ENCODE peak calls at places on chromosomes 13 and 19, in six cellular contexts. Y is Peyer's patch; N is CD8-positive, alpha-beta memory T cell; X is psoas muscle; P is cardiac muscle cell; I is breast epithelium. F is an unnamed sample. For H3K4me1, the result is how much of the 10 kb centered on the place peaks cover.

GRCh38 chr19:40674291-40674690 is 16.2 kb downstream of the NUMBL start:
- DNase-seq in Y (no peak), N (no peak), X (no peak), P (no peak), I (no peak), F (no peak)

GRCh38 chr13:102610296-102610895 is 13.6 kb downstream of the TPP2 start:
- DNase-seq in Y (no peak), N (no peak), X (no peak), P (no peak), I (no peak), F (no peak)

GRCh38 chr19:18951721-18952281 is 10.8 kb upstream of the HOMER3 start:
- DNase-seq in Y (no peak), N (no peak), X (no peak), P (no peak), I (no peak), F (no peak)

GRCh38 chr19:3593156-3593555 is 7.9 kb downstream of the GIPC3 start:
- DNase-seq in Y (no peak), N (no peak), X (no peak), P (no peak), I (no peak), F (no peak)

GRCh38 chr19:53906211-53907192 is 2.6 kb upstream of the CACNG7 start:
- DNase-seq in Y (peak), N (peak), X (peak), P (peak), I (no peak), F (no peak)

GRCh38 chr13:77719128-77719527 is 21.6 kb downstream of the SLAIN1 start:
- DNase-seq in Y (no peak), N (no peak), X (no peak), P (no peak), I (no peak), F (no peak)

GRCh38 chr13:101397742-101398141 is 18.6 kb downstream of the NALCN start:
- DNase-seq in Y (no peak), N (no peak), X (no peak), P (no peak), I (no peak), F (no peak)

GRCh38 chr19:21147540-21147939 is 5.7 kb downstream of the ZNF431 start:
- DNase-seq in Y (no peak), N (no peak), X (no peak), P (no peak), I (no peak), F (no peak)

GRCh38 chr19:56136362-56136761 is 4.7 kb upstream of the ZNF444 start:
- DNase-seq in Y (no peak), N (no peak), X (no peak), P (no peak), I (no peak), F (no peak)

GRCh38 chr19:21835810-21836444 is at the start of gene ZNF43:
- DNase-seq in Y (peak), N (peak), X (peak), P (peak), I (peak), F (peak)

GRCh38 chr19:14599548-14600147 is 16.8 kb downstream of the CLEC17A start:
- DNase-seq in Y (no peak), N (no peak), X (no peak), P (no peak), I (no peak), F (no peak)

GRCh38 chr19:40776364-40776763 is 1.0 kb downstream of the MIA start:
- DNase-seq in Y (no peak), N (no peak), X (no peak), P (no peak), I (no peak), F (no peak)

GRCh38 chr19:7657047-7657779 is 11.6 kb upstream of the RETN start:
- DNase-seq in Y (no peak), N (no peak), X (peak), P (no peak), I (no peak), F (no peak)

GRCh38 chr13:55361141-55361540 is 1779.6 kb upstream of the PRR20A start:
- DNase-seq in Y (no peak), N (no peak), X (no peak), P (peak), I (no peak), F (no peak)

DNA sequence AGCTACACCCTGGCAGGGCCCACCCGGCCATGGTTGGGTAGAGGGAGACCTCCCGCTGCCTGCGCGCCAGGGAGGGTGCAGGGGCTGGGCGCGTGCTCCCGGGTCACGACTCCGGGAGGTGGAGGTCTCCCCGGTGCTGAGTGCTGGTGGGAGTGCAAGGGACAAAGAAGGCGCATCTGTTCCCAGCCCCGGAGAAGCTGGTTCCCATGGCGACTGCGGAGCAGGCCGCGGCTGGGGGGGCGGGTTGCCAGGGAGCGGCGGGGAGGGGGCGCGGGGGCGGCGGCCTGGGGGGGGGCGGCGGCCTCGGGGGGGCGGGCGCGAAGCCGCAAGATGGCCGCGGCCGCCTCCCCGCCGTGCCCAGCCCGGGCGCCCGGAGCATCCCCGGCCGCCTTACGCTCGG is 1.2 kb downstream of the CBARP start:
- DNase-seq in Y (no peak), N (no peak), X (no peak), P (no peak), I (no peak), F (no peak)
- H3K4me1 ChIP-seq in Y (half or more), N (under half), X (under half), P (under half), I (under half), F (under half)

GRCh38 chr13:110402301-110403069 is 95.4 kb downstream of the COL4A2 start:
- DNase-seq in Y (no peak), N (no peak), X (no peak), P (no peak), I (peak), F (no peak)
- H3K4me1 ChIP-seq in Y (under half), N (under half), X (under half), P (under half), I (under half), F (under half)

GRCh38 chr19:10111405-10111811 is at the start of gene P2RY11:
- DNase-seq in Y (peak), N (peak), X (no peak), P (no peak), I (no peak), F (no peak)

GRCh38 chr19:10110972-10111317 is 548 bp upstream of the P2RY11 start:
- DNase-seq in Y (no peak), N (no peak), X (no peak), P (no peak), I (no peak), F (no peak)

GRCh38 chr19:10110076-10110971 is 1.2 kb upstream of the P2RY11 start:
- DNase-seq in Y (no peak), N (no peak), X (no peak), P (no peak), I (no peak), F (no peak)

GRCh38 chr19:10107817-10108367 is 1.7 kb downstream of the PPAN start:
- DNase-seq in Y (no peak), N (no peak), X (no peak), P (no peak), I (no peak), F (no peak)

GRCh38 chr19:10109528-10109927 is 2.0 kb upstream of the P2RY11 start:
- DNase-seq in Y (no peak), N (no peak), X (no peak), P (no peak), I (no peak), F (no peak)
- H3K4me1 ChIP-seq in Y (under half), N (half or more), X (under half), P (under half), I (under half), F (under half)

GRCh38 chr13:30846844-30847243 is 59.2 kb upstream of the MEDAG start:
- DNase-seq in Y (no peak), N (no peak), X (no peak), P (no peak), I (no peak), F (no peak)
- H3K4me1 ChIP-seq in Y (under half), N (under half), X (under half), P (under half), I (under half), F (under half)

F was measured in tibial artery.